ENCODE peak calls at places on chromosomes 6 and 20, in six cellular contexts. One of them, this sample, is unnamed.

GRCh38 chr6:4133941-4134838 is 1.2 kb downstream of the ECI2 start:
- DNase-seq in astrocyte of the spinal cord: peak; percentile 24
- DNase-seq in WERI-Rb-1: peak; percentile 57
- DNase-seq in brain microvascular endothelial cell: no peak
- DNase-seq in DND-41: peak; percentile 71
- DNase-seq in PC-9: peak; percentile 8
- DNase-seq in this sample: peak; percentile 43

GRCh38 chr20:10769700-10770099 is 95.9 kb upstream of the JAG1 start:
- DNase-seq in astrocyte of the spinal cord: no peak
- DNase-seq in WERI-Rb-1: peak; percentile 24
- DNase-seq in brain microvascular endothelial cell: peak; percentile 56
- DNase-seq in DND-41: no peak
- DNase-seq in PC-9: no peak
- DNase-seq in this sample: no peak

GRCh38 chr6:56808871-56809359 is 146.0 kb upstream of the BEND6 start:
- DNase-seq in astrocyte of the spinal cord: peak; percentile 44
- DNase-seq in WERI-Rb-1: no peak
- DNase-seq in brain microvascular endothelial cell: peak; percentile 69
- DNase-seq in DND-41: no peak
- DNase-seq in PC-9: peak; percentile 72
- DNase-seq in this sample: no peak

GRCh38 chr6:137655291-137655690 is 161.1 kb upstream of the OLIG3 start:
- DNase-seq in astrocyte of the spinal cord: no peak
- DNase-seq in WERI-Rb-1: no peak
- DNase-seq in brain microvascular endothelial cell: no peak
- DNase-seq in DND-41: no peak
- DNase-seq in PC-9: no peak
- DNase-seq in this sample: no peak

GRCh38 chr6:160412993-160413392 is 64.8 kb downstream of the SLC22A3 start:
- DNase-seq in astrocyte of the spinal cord: no peak
- DNase-seq in WERI-Rb-1: no peak
- DNase-seq in brain microvascular endothelial cell: no peak
- DNase-seq in DND-41: no peak
- DNase-seq in PC-9: no peak
- DNase-seq in this sample: no peak

GRCh38 chr20:13839421-13840092 is 54.7 kb downstream of the NDUFAF5 start:
- DNase-seq in astrocyte of the spinal cord: peak; percentile 48
- DNase-seq in WERI-Rb-1: peak; percentile 71
- DNase-seq in brain microvascular endothelial cell: peak; percentile 28
- DNase-seq in DND-41: no peak
- DNase-seq in PC-9: peak; percentile 61
- DNase-seq in this sample: no peak

GRCh38 chr6:73340048-73340447 is 14.0 kb downstream of the DPPA5 start:
- DNase-seq in astrocyte of the spinal cord: no peak
- DNase-seq in WERI-Rb-1: no peak
- DNase-seq in brain microvascular endothelial cell: peak; percentile 6
- DNase-seq in DND-41: no peak
- DNase-seq in PC-9: no peak
- DNase-seq in this sample: no peak

GRCh38 chr6:130164251-130164650 is 58.5 kb downstream of the SAMD3 start:
- DNase-seq in astrocyte of the spinal cord: no peak
- DNase-seq in WERI-Rb-1: no peak
- DNase-seq in brain microvascular endothelial cell: no peak
- DNase-seq in DND-41: no peak
- DNase-seq in PC-9: no peak
- DNase-seq in this sample: no peak

GRCh38 chr20:9407805-9408421 is 106.5 kb upstream of the LAMP5 start:
- DNase-seq in astrocyte of the spinal cord: peak; percentile 77
- DNase-seq in WERI-Rb-1: peak; percentile 60
- DNase-seq in brain microvascular endothelial cell: peak; percentile 84
- DNase-seq in DND-41: peak; percentile 70
- DNase-seq in PC-9: peak; percentile 57
- DNase-seq in this sample: peak; percentile 80

GRCh38 chr6:37289931-37290330 is 32.0 kb upstream of the TMEM217 start:
- DNase-seq in astrocyte of the spinal cord: no peak
- DNase-seq in WERI-Rb-1: no peak
- DNase-seq in brain microvascular endothelial cell: no peak
- DNase-seq in DND-41: peak; percentile 92
- DNase-seq in PC-9: no peak
- DNase-seq in this sample: peak; percentile 30

GRCh38 chr6:105981002-105981887 is 104.9 kb upstream of the PRDM1 start:
- DNase-seq in astrocyte of the spinal cord: no peak
- DNase-seq in WERI-Rb-1: no peak
- DNase-seq in brain microvascular endothelial cell: no peak
- DNase-seq in DND-41: no peak
- DNase-seq in PC-9: no peak
- DNase-seq in this sample: peak; percentile 41

GRCh38 chr20:63884506-63885263 is 10.2 kb upstream of the DNAJC5 start:
- DNase-seq in astrocyte of the spinal cord: no peak
- DNase-seq in WERI-Rb-1: no peak
- DNase-seq in brain microvascular endothelial cell: no peak
- DNase-seq in DND-41: no peak
- DNase-seq in PC-9: no peak
- DNase-seq in this sample: no peak

GRCh38 chr20:41392871-41393704 is 26.5 kb upstream of the EMILIN3 start:
- DNase-seq in astrocyte of the spinal cord: no peak
- DNase-seq in WERI-Rb-1: no peak
- DNase-seq in brain microvascular endothelial cell: no peak
- DNase-seq in DND-41: no peak
- DNase-seq in PC-9: peak; percentile 53
- DNase-seq in this sample: no peak

GRCh38 chr6:116059713-116060571 is 749 bp downstream of the FRK start:
- DNase-seq in astrocyte of the spinal cord: peak; percentile 6
- DNase-seq in WERI-Rb-1: no peak
- DNase-seq in brain microvascular endothelial cell: no peak
- DNase-seq in DND-41: no peak
- DNase-seq in PC-9: peak; percentile 24
- DNase-seq in this sample: peak; percentile 46

GRCh38 chr20:2671977-2672376 is 8.0 kb upstream of the IDH3B start:
- DNase-seq in astrocyte of the spinal cord: no peak
- DNase-seq in WERI-Rb-1: peak; percentile 38
- DNase-seq in brain microvascular endothelial cell: no peak
- DNase-seq in DND-41: no peak
- DNase-seq in PC-9: no peak
- DNase-seq in this sample: no peak

GRCh38 chr6:32664827-32665362 is 1.6 kb downstream of the HLA-DQB1 start:
- DNase-seq in astrocyte of the spinal cord: no peak
- DNase-seq in WERI-Rb-1: peak; percentile 20
- DNase-seq in brain microvascular endothelial cell: no peak
- DNase-seq in DND-41: no peak
- DNase-seq in PC-9: no peak
- DNase-seq in this sample: peak; percentile 83

GRCh38 chr6:133348846-133349245 is 107.7 kb downstream of the EYA4 start:
- DNase-seq in astrocyte of the spinal cord: no peak
- DNase-seq in WERI-Rb-1: no peak
- DNase-seq in brain microvascular endothelial cell: no peak
- DNase-seq in DND-41: peak; percentile 5
- DNase-seq in PC-9: no peak
- DNase-seq in this sample: no peak

GRCh38 chr20:25549172-25549865 is 36.0 kb downstream of the NINL start:
- DNase-seq in astrocyte of the spinal cord: no peak
- DNase-seq in WERI-Rb-1: no peak
- DNase-seq in brain microvascular endothelial cell: no peak
- DNase-seq in DND-41: no peak
- DNase-seq in PC-9: peak; percentile 23
- DNase-seq in this sample: no peak

GRCh38 chr6:33080127-33081089 is 4.6 kb downstream of the HLA-DPB1 start:
- DNase-seq in astrocyte of the spinal cord: peak; percentile 12
- DNase-seq in WERI-Rb-1: peak; percentile 98
- DNase-seq in brain microvascular endothelial cell: peak; percentile 77
- DNase-seq in DND-41: no peak
- DNase-seq in PC-9: no peak
- DNase-seq in this sample: no peak

GRCh38 chr6:18343741-18344140 is 43.4 kb upstream of the RNF144B start:
- DNase-seq in astrocyte of the spinal cord: peak; percentile 79
- DNase-seq in WERI-Rb-1: no peak
- DNase-seq in brain microvascular endothelial cell: peak; percentile 83
- DNase-seq in DND-41: no peak
- DNase-seq in PC-9: no peak
- DNase-seq in this sample: no peak

GRCh38 chr6:126312013-126312665 is 27.8 kb upstream of the CENPW start:
- DNase-seq in astrocyte of the spinal cord: no peak
- DNase-seq in WERI-Rb-1: peak; percentile 29
- DNase-seq in brain microvascular endothelial cell: no peak
- DNase-seq in DND-41: no peak
- DNase-seq in PC-9: no peak
- DNase-seq in this sample: peak; percentile 27

GRCh38 chr20:49104365-49104648 is 58.2 kb downstream of the CSE1L start:
- DNase-seq in astrocyte of the spinal cord: no peak
- DNase-seq in WERI-Rb-1: peak; percentile 20
- DNase-seq in brain microvascular endothelial cell: no peak
- DNase-seq in DND-41: no peak
- DNase-seq in PC-9: no peak
- DNase-seq in this sample: no peak

GRCh38 chr6:88989215-88989614 is 25.8 kb upstream of the RNGTT start:
- DNase-seq in astrocyte of the spinal cord: peak; percentile 15
- DNase-seq in WERI-Rb-1: no peak
- DNase-seq in brain microvascular endothelial cell: peak; percentile 13
- DNase-seq in DND-41: no peak
- DNase-seq in PC-9: no peak
- DNase-seq in this sample: no peak

GRCh38 chr20:62774076-62774714 is 22.1 kb upstream of the MRGBP start:
- DNase-seq in astrocyte of the spinal cord: no peak
- DNase-seq in WERI-Rb-1: peak; percentile 82
- DNase-seq in brain microvascular endothelial cell: no peak
- DNase-seq in DND-41: no peak
- DNase-seq in PC-9: no peak
- DNase-seq in this sample: no peak

GRCh38 chr6:25312034-25312620 is 33.0 kb downstream of the CARMIL1 start:
- DNase-seq in astrocyte of the spinal cord: peak; percentile 22
- DNase-seq in WERI-Rb-1: no peak
- DNase-seq in brain microvascular endothelial cell: no peak
- DNase-seq in DND-41: no peak
- DNase-seq in PC-9: no peak
- DNase-seq in this sample: no peak

GRCh38 chr20:10795286-10796026 is 121.7 kb upstream of the JAG1 start:
- DNase-seq in astrocyte of the spinal cord: no peak
- DNase-seq in WERI-Rb-1: no peak
- DNase-seq in brain microvascular endothelial cell: no peak
- DNase-seq in DND-41: no peak
- DNase-seq in PC-9: no peak
- DNase-seq in this sample: no peak

GRCh38 chr6:118896339-118897136 is 2.6 kb downstream of the ASF1A start:
- DNase-seq in astrocyte of the spinal cord: peak; percentile 73
- DNase-seq in WERI-Rb-1: no peak
- DNase-seq in brain microvascular endothelial cell: peak; percentile 40
- DNase-seq in DND-41: no peak
- DNase-seq in PC-9: peak; percentile 16
- DNase-seq in this sample: peak; percentile 67

GRCh38 chr6:154510144-154510905 is at the start of gene CNKSR3:
- DNase-seq in astrocyte of the spinal cord: peak; percentile 98
- DNase-seq in WERI-Rb-1: peak; percentile 83
- DNase-seq in brain microvascular endothelial cell: peak; percentile 91
- DNase-seq in DND-41: no peak
- DNase-seq in PC-9: peak; percentile 80
- DNase-seq in this sample: peak; percentile 45

GRCh38 chr20:25629816-25630499 is 6.1 kb upstream of the NANP start:
- DNase-seq in astrocyte of the spinal cord: no peak
- DNase-seq in WERI-Rb-1: no peak
- DNase-seq in brain microvascular endothelial cell: no peak
- DNase-seq in DND-41: no peak
- DNase-seq in PC-9: no peak
- DNase-seq in this sample: no peak

GRCh38 chr6:46062312-46062711 is 46.7 kb upstream of the CLIC5 start:
- DNase-seq in astrocyte of the spinal cord: peak; percentile 3
- DNase-seq in WERI-Rb-1: no peak
- DNase-seq in brain microvascular endothelial cell: no peak
- DNase-seq in DND-41: no peak
- DNase-seq in PC-9: peak; percentile 70
- DNase-seq in this sample: no peak

GRCh38 chr6:149929422-149929821 is 6.5 kb upstream of the RAET1G start:
- DNase-seq in astrocyte of the spinal cord: no peak
- DNase-seq in WERI-Rb-1: peak; percentile 40
- DNase-seq in brain microvascular endothelial cell: no peak
- DNase-seq in DND-41: peak; percentile 23
- DNase-seq in PC-9: no peak
- DNase-seq in this sample: no peak

GRCh38 chr20:21693322-21693721 is 12.1 kb upstream of the PAX1 start:
- DNase-seq in astrocyte of the spinal cord: no peak
- DNase-seq in WERI-Rb-1: no peak
- DNase-seq in brain microvascular endothelial cell: no peak
- DNase-seq in DND-41: peak; percentile 20
- DNase-seq in PC-9: no peak
- DNase-seq in this sample: peak; percentile 23
- TF ChIP-seq CTCF in astrocyte of the spinal cord: no peak
- TF ChIP-seq CTCF in WERI-Rb-1: peak; percentile 36
- TF ChIP-seq CTCF in brain microvascular endothelial cell: no peak
- TF ChIP-seq CTCF in DND-41: peak; percentile 65
- TF ChIP-seq CTCF in PC-9: no peak
- TF ChIP-seq CTCF in this sample: peak; percentile 53

GRCh38 chr6:2037230-2037926 is 208.0 kb downstream of the GMDS start:
- DNase-seq in astrocyte of the spinal cord: peak; percentile 25
- DNase-seq in WERI-Rb-1: peak; percentile 41
- DNase-seq in brain microvascular endothelial cell: no peak
- DNase-seq in DND-41: peak; percentile 26
- DNase-seq in PC-9: no peak
- DNase-seq in this sample: no peak
- TF ChIP-seq CTCF in astrocyte of the spinal cord: peak; percentile 43
- TF ChIP-seq CTCF in WERI-Rb-1: peak; percentile 64
- TF ChIP-seq CTCF in brain microvascular endothelial cell: peak; percentile 37
- TF ChIP-seq CTCF in DND-41: peak; percentile 53
- TF ChIP-seq CTCF in PC-9: no peak
- TF ChIP-seq CTCF in this sample: no peak

GRCh38 chr6:14000901-14001300 is 76.1 kb downstream of the RNF182 start:
- DNase-seq in astrocyte of the spinal cord: no peak
- DNase-seq in WERI-Rb-1: no peak
- DNase-seq in brain microvascular endothelial cell: no peak
- DNase-seq in DND-41: no peak
- DNase-seq in PC-9: no peak
- DNase-seq in this sample: no peak

GRCh38 chr6:14001329-14002012 is 76.7 kb downstream of the RNF182 start:
- DNase-seq in astrocyte of the spinal cord: peak; percentile 99
- DNase-seq in WERI-Rb-1: no peak
- DNase-seq in brain microvascular endothelial cell: peak; percentile 98
- DNase-seq in DND-41: no peak
- DNase-seq in PC-9: peak; percentile 37
- DNase-seq in this sample: no peak

GRCh38 chr6:13998356-13998755 is 73.6 kb downstream of the RNF182 start:
- DNase-seq in astrocyte of the spinal cord: no peak
- DNase-seq in WERI-Rb-1: no peak
- DNase-seq in brain microvascular endothelial cell: no peak
- DNase-seq in DND-41: no peak
- DNase-seq in PC-9: no peak
- DNase-seq in this sample: no peak

GRCh38 chr6:14004258-14004657 is 79.5 kb downstream of the RNF182 start:
- DNase-seq in astrocyte of the spinal cord: no peak
- DNase-seq in WERI-Rb-1: no peak
- DNase-seq in brain microvascular endothelial cell: no peak
- DNase-seq in DND-41: no peak
- DNase-seq in PC-9: no peak
- DNase-seq in this sample: no peak

GRCh38 chr6:14002176-14002947 is 77.6 kb downstream of the RNF182 start:
- DNase-seq in astrocyte of the spinal cord: no peak
- DNase-seq in WERI-Rb-1: peak; percentile 46
- DNase-seq in brain microvascular endothelial cell: no peak
- DNase-seq in DND-41: no peak
- DNase-seq in PC-9: no peak
- DNase-seq in this sample: no peak
- TF ChIP-seq CTCF in astrocyte of the spinal cord: no peak
- TF ChIP-seq CTCF in WERI-Rb-1: peak; percentile 51
- TF ChIP-seq CTCF in brain microvascular endothelial cell: no peak
- TF ChIP-seq CTCF in DND-41: peak; percentile 18
- TF ChIP-seq CTCF in PC-9: no peak
- TF ChIP-seq CTCF in this sample: no peak

GRCh38 chr20:7113577-7114466 is 346.3 kb downstream of the BMP2 start:
- DNase-seq in astrocyte of the spinal cord: peak; percentile 57
- DNase-seq in WERI-Rb-1: peak; percentile 61
- DNase-seq in brain microvascular endothelial cell: peak; percentile 20
- DNase-seq in DND-41: peak; percentile 5
- DNase-seq in PC-9: no peak
- DNase-seq in this sample: peak; percentile 2
- TF ChIP-seq CTCF in astrocyte of the spinal cord: peak; percentile 71
- TF ChIP-seq CTCF in WERI-Rb-1: peak; percentile 79
- TF ChIP-seq CTCF in brain microvascular endothelial cell: peak; percentile 69
- TF ChIP-seq CTCF in DND-41: peak; percentile 44
- TF ChIP-seq CTCF in PC-9: no peak
- TF ChIP-seq CTCF in this sample: peak; percentile 6

This sample was measured in GM12865.